ENCODE peak calls at places on chromosome 16, in four cellular contexts. N, B, P and Q are unnamed samples.

GRCh38 chr16:80664226-80664625 is 123.4 kb downstream of the DYNLRB2 start:
- DNase-seq in N (no peak), B (no peak), P (no peak), Q (no peak)

GRCh38 chr16:55116165-55116894 is 185.7 kb downstream of the IRX5 start:
- DNase-seq in N (no peak), B (no peak), P (no peak), Q (no peak)

GRCh38 chr16:27287887-27288286 is 19.3 kb upstream of the NSMCE1 start:
- DNase-seq in N (peak; percentile 50), B (no peak), P (no peak), Q (no peak)

GRCh38 chr16:672371-672770 is 3.1 kb upstream of the RHBDL1 start:
- DNase-seq in N (no peak), B (no peak), P (no peak), Q (no peak)

GRCh38 chr16:81237282-81237681 is 1.2 kb upstream of the BCO1 start:
- DNase-seq in N (no peak), B (peak; percentile 93), P (peak; percentile 93), Q (peak; percentile 91)

GRCh38 chr16:66521951-66522771 is 27.8 kb downstream of the TK2 start:
- DNase-seq in N (peak; percentile 91), B (no peak), P (no peak), Q (peak; percentile 67)

GRCh38 chr16:71513302-71513701 is 12.9 kb upstream of the CHST4 start:
- DNase-seq in N (no peak), B (no peak), P (no peak), Q (no peak)

GRCh38 chr16:70790815-70791214 is 10.1 kb downstream of the VAC14 start:
- DNase-seq in N (no peak), B (no peak), P (no peak), Q (no peak)

GRCh38 chr16:27265982-27266381 is 2.6 kb downstream of the NSMCE1 start:
- DNase-seq in N (no peak), B (no peak), P (no peak), Q (no peak)

GRCh38 chr16:56195151-56195550 is 3.9 kb downstream of the GNAO1 start:
- DNase-seq in N (no peak), B (no peak), P (no peak), Q (peak; percentile 67)

GRCh38 chr16:72645526-72645925 is 402.4 kb downstream of the ZFHX3 start:
- DNase-seq in N (no peak), B (no peak), P (no peak), Q (no peak)

GRCh38 chr16:46832757-46833464 is 1.9 kb upstream of the C16orf87 start:
- DNase-seq in N (no peak), B (no peak), P (no peak), Q (no peak)

GRCh38 chr16:85204242-85205010 is 92.2 kb upstream of the CIBAR2 start:
- DNase-seq in N (no peak), B (no peak), P (no peak), Q (no peak)

GRCh38 chr16:4327782-4328579 is 12.1 kb downstream of the GLIS2 start:
- DNase-seq in N (peak; percentile 88), B (peak; percentile 93), P (peak; percentile 62), Q (peak; percentile 76)

GRCh38 chr16:2956566-2956956 is 7.5 kb upstream of the KREMEN2 start:
- DNase-seq in N (no peak), B (no peak), P (no peak), Q (no peak)

GRCh38 chr16:89261691-89262563 is 44.4 kb downstream of the ZNF778 start:
- DNase-seq in N (no peak), B (peak; percentile 64), P (peak; percentile 23), Q (no peak)

GRCh38 chr16:89253548-89254287 is 36.2 kb downstream of the ZNF778 start:
- DNase-seq in N (no peak), B (no peak), P (no peak), Q (no peak)

GRCh38 chr16:89257281-89257731 is 39.8 kb downstream of the ZNF778 start:
- DNase-seq in N (no peak), B (no peak), P (no peak), Q (no peak)

GRCh38 chr16:89256651-89257254 is 39.2 kb downstream of the ZNF778 start:
- DNase-seq in N (peak; percentile 55), B (peak; percentile 75), P (peak; percentile 26), Q (no peak)

GRCh38 chr16:89257757-89258465 is 40.4 kb downstream of the ZNF778 start:
- DNase-seq in N (no peak), B (no peak), P (no peak), Q (no peak)
- H3K4me3 ChIP-seq in N (peak overlapping the region; percentile 43), B (peak overlapping the region; percentile 45), P (peak overlapping the region; percentile 36), Q (peak overlapping the region; percentile 72)

DNA sequence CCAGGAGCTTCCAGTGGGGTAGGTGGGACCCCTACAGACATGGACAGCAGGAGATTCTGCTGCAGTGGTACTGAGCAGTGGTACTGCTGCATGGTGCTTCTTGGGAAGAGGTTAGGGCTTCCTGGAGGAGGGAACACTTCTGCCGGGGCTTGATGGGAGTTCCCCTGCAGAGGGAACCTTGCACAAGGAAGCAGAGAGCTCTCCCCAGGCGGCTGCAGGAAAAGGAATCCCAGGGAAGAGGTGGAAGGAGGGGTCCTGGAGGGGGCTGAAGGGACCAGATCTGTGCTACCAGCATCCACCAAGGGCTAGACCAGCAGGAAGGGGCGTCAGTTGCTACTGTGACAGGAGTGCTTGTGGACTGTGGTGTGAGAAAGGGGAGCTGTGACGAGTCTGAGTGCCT is 10.6 kb downstream of the RIPOR1 start:
- DNase-seq in N (no peak), B (no peak), P (no peak), Q (no peak)
- H3K36me3 ChIP-seq in N (peaks cover 61% of the 10 kb centered on the region), B (peaks cover 50% of the 10 kb centered on the region), P (no peaks in the 10 kb centered on the region), Q (no peaks in the 10 kb centered on the region)

GRCh38 chr16:11047057-11047456 is 102.7 kb downstream of the CLEC16A start:
- DNase-seq in N (no peak), B (peak; percentile 57), P (no peak), Q (no peak)
- TF ChIP-seq POLR2AphosphoS5 in N (no peak), B (peak; percentile 76), P (peak; percentile 57), Q (no peak)

DNA sequence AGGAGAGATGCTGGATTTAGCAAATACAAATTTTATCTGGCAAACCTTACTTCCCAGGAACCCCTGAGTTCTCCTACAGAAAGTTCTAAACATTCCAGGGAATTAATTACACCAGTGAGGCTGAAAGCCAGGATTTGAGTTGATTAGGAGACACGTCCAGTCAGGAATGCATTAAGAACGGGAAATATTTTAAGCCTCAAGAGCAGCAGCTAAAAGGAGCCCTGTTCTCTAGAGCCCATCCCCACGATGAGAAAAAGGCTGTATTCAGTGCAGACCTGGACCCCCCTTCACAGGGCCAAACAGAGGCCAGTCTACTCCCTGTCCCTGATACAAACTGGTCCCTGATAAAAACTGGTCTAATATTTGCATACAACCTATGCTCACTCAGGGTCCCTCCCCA is 55.0 kb downstream of the VAT1L start:
- DNase-seq in N (no peak), B (no peak), P (no peak), Q (no peak)
- H3K4me3 ChIP-seq in N (no peak overlapping the region), B (no peak overlapping the region), P (no peak overlapping the region), Q (no peak overlapping the region)

GRCh38 chr16:1691276-1691675 is 13.2 kb downstream of the JPT2 start:
- DNase-seq in N (no peak), B (no peak), P (no peak), Q (no peak)

GRCh38 chr16:1689853-1690252 is 11.8 kb downstream of the JPT2 start:
- DNase-seq in N (no peak), B (no peak), P (no peak), Q (no peak)

GRCh38 chr16:1690810-1691209 is 12.7 kb downstream of the JPT2 start:
- DNase-seq in N (no peak), B (no peak), P (no peak), Q (no peak)

GRCh38 chr16:1687427-1688316 is 9.6 kb downstream of the JPT2 start:
- DNase-seq in N (no peak), B (no peak), P (no peak), Q (no peak)

GRCh38 chr16:1688807-1689560 is 10.9 kb downstream of the JPT2 start:
- DNase-seq in N (peak; percentile 83), B (no peak), P (peak; percentile 81), Q (no peak)
- H3K36me3 ChIP-seq in N (peaks cover 77% of the 10 kb centered on the region), B (peaks cover 90% of the 10 kb centered on the region), P (no peaks in the 10 kb centered on the region), Q (no peaks in the 10 kb centered on the region)